ENCODE peak calls at places on chromosomes 11 and 22, in ten cellular contexts. C is ovary, M is endodermal cell, D is AG04450, U is cardiac fibroblast, Q is A549, L is fibroblast of lung, R is OCI-LY7, X is PC-9, G is IMR-90. J is an unnamed sample.

GRCh38 chr11:119316017-119316728 is 757 bp downstream of the MCAM start:
- DNase-seq in U (no peak), D (no peak), G (no peak), X (peak), R (no peak), M (peak), Q (no peak), C (no peak), L (no peak), J (no peak)

GRCh38 chr11:33168605-33169240 is 7.4 kb upstream of the CSTF3 start:
- DNase-seq in Q (no peak), D (no peak), M (no peak), R (no peak), X (no peak), G (peak), U (peak), C (no peak), L (peak), J (no peak)

GRCh38 chr11:61120865-61121831 is 18.9 kb downstream of the CD5 start:
- DNase-seq in D (no peak), Q (no peak), X (peak), G (peak), M (no peak), U (peak), C (peak), L (peak), R (no peak), J (peak)

GRCh38 chr11:120703358-120704152 is 192.0 kb downstream of the GRIK4 start:
- DNase-seq in Q (no peak), M (no peak), D (no peak), X (no peak), C (no peak), L (no peak), U (no peak), R (peak), G (no peak), J (no peak)

GRCh38 chr11:45846174-45846675 is 1.1 kb upstream of the CRY2 start:
- DNase-seq in L (no peak), X (no peak), R (no peak), Q (no peak), M (no peak), C (no peak), U (no peak), D (no peak), G (no peak), J (no peak)

GRCh38 chr11:33996498-33997454 is 54.8 kb upstream of the CAPRIN1 start:
- DNase-seq in U (peak), M (peak), C (peak), G (peak), D (peak), L (peak), R (peak), X (peak), Q (peak), J (peak)

GRCh38 chr22:49701380-49702067 is 126.1 kb downstream of the BRD1 start:
- DNase-seq in L (no peak), R (peak), U (no peak), M (peak), G (no peak), D (no peak), C (no peak), Q (no peak), X (no peak), J (no peak)

GRCh38 chr11:126347751-126348628 is 7.5 kb upstream of the ST3GAL4 start:
- DNase-seq in U (peak), D (no peak), M (no peak), G (no peak), C (peak), R (no peak), Q (no peak), L (no peak), X (no peak), J (no peak)

GRCh38 chr22:19994851-19995610 is 21.6 kb downstream of the ARVCF start:
- DNase-seq in R (no peak), C (no peak), X (no peak), Q (no peak), D (no peak), U (no peak), M (no peak), L (no peak), G (peak), J (peak)

GRCh38 chr11:91981995-91982394 is 242.6 kb upstream of the FAT3 start:
- DNase-seq in X (peak), U (peak), G (peak), Q (peak), R (no peak), M (no peak), D (peak), C (peak), L (peak), J (peak)

GRCh38 chr11:65899356-65900124 is 648 bp downstream of the FOSL1 start:
- DNase-seq in C (peak), Q (peak), L (peak), G (peak), R (peak), U (peak), X (peak), D (no peak), M (peak), J (peak)

GRCh38 chr11:125950696-125951645 is 5.1 kb downstream of the VSIG10L2 start:
- DNase-seq in R (no peak), M (no peak), X (peak), C (peak), G (peak), U (peak), D (no peak), Q (no peak), L (peak), J (peak)

DNA sequence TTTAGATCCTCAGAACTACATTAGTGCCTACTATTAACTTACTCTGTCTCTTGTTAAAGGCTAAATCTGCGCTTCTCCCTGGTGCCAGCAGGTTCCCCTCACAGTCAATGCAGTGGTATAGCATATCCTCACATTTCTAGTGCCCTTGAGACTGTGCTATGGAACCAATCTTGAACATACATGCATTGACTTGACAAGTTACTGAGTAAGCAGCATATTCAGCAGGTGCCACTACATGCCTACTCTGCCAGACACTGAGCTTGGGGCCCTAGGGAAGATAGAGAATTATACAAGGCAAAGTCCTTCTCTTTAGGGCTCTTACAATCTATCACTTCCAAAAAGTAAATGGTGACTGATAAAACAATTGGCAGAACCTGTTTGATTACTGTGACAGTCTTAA is 3.2 kb downstream of the FUT4 start:
- DNase-seq in C (no peak), U (no peak), M (no peak), X (no peak), L (no peak), Q (no peak), G (no peak), D (no peak), R (no peak), J (no peak)
- H3K4me3 ChIP-seq in C (no peak), U (no peak), M (no peak), X (peak), L (no peak), Q (no peak), G (no peak), D (no peak), R (no peak), J (peak)

DNA sequence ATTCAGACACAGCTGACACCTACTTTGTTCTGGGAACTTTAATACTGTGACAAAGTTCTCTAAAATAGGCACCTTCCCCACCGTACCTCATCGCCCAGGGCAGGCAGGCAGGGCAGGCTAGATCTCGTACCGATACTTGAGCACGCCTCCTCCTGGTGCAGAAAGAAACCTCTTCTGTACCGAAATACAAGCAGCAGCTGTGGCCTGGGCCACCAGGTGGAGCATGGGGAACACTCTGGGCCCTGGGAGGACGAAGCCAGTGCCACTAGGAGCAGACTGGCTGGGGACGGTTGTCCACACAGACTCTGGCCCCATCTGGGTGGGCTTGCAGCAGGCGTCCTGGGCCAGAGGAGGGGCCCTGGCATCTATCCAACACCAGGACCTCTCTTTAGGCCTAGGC is 12.8 kb downstream of the PMM1 start:
- DNase-seq in M (peak), R (peak), U (peak), D (no peak), Q (peak), G (peak), C (no peak), L (peak), X (peak), J (peak)
- TF ChIP-seq CTCF in M (peak), R (peak), U (peak), D (peak), Q (peak), G (peak), C (peak), L (peak), X (peak), J (peak)

GRCh38 chr22:35539487-35539886 is 1.1 kb upstream of the RASD2 start:
- DNase-seq in D (no peak), R (no peak), Q (no peak), L (no peak), U (no peak), X (no peak), G (no peak), C (no peak), M (no peak), J (no peak)
- H3K4me3 ChIP-seq in D (no peak), R (peak), Q (peak), L (no peak), U (no peak), X (peak), G (no peak), C (no peak), M (peak), J (no peak)

GRCh38 chr22:36333632-36334031 is 54.1 kb downstream of the MYH9 start:
- DNase-seq in X (peak), G (no peak), U (no peak), C (no peak), D (no peak), M (no peak), Q (no peak), R (no peak), L (no peak), J (no peak)

GRCh38 chr22:36334838-36335603 is 52.7 kb downstream of the MYH9 start:
- DNase-seq in M (no peak), C (no peak), Q (no peak), X (peak), G (peak), D (peak), L (peak), U (peak), R (no peak), J (peak)

GRCh38 chr22:36332623-36333331 is 55.0 kb downstream of the MYH9 start:
- DNase-seq in Q (no peak), X (peak), D (no peak), G (peak), U (peak), L (no peak), C (no peak), R (peak), M (peak), J (peak)

GRCh38 chr22:36335621-36336020 is 52.1 kb downstream of the MYH9 start:
- DNase-seq in X (no peak), R (no peak), M (no peak), L (no peak), D (no peak), G (no peak), U (no peak), Q (no peak), C (no peak), J (no peak)

GRCh38 chr22:36334081-36334831 is 53.5 kb downstream of the MYH9 start:
- DNase-seq in U (no peak), M (peak), L (no peak), Q (no peak), R (peak), C (no peak), X (peak), D (no peak), G (no peak), J (no peak)
- TF ChIP-seq CTCF in U (peak), M (peak), L (no peak), Q (no peak), R (peak), C (no peak), X (no peak), D (peak), G (no peak), J (no peak)

DNA sequence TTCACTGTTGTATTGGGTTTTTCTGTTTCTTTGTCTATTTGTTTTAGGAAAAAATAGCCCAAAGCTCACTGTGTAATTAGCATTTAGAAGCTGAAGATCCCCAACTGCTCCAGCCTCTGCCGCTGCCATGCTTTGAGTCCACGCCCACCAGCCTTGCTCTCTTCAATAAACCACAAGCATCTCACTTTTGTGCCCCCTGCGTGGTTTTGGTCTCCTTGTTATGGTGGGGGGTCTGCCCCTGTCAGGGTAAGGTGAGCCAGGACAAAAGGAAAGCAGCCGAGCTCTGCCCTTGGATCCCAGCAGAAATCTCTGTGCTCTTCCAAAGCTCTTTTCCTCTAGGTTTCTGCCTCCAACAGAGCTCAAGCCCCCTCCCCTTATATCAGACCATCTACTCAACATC is 4.2 kb downstream of the SCGB1A1 start:
- DNase-seq in G (no peak), L (no peak), D (no peak), Q (no peak), C (no peak), U (no peak), M (peak), R (no peak), X (no peak), J (no peak)
- H3K4me3 ChIP-seq in G (no peak), L (no peak), D (no peak), Q (no peak), C (no peak), U (no peak), M (no peak), R (no peak), X (no peak), J (no peak)

DNA sequence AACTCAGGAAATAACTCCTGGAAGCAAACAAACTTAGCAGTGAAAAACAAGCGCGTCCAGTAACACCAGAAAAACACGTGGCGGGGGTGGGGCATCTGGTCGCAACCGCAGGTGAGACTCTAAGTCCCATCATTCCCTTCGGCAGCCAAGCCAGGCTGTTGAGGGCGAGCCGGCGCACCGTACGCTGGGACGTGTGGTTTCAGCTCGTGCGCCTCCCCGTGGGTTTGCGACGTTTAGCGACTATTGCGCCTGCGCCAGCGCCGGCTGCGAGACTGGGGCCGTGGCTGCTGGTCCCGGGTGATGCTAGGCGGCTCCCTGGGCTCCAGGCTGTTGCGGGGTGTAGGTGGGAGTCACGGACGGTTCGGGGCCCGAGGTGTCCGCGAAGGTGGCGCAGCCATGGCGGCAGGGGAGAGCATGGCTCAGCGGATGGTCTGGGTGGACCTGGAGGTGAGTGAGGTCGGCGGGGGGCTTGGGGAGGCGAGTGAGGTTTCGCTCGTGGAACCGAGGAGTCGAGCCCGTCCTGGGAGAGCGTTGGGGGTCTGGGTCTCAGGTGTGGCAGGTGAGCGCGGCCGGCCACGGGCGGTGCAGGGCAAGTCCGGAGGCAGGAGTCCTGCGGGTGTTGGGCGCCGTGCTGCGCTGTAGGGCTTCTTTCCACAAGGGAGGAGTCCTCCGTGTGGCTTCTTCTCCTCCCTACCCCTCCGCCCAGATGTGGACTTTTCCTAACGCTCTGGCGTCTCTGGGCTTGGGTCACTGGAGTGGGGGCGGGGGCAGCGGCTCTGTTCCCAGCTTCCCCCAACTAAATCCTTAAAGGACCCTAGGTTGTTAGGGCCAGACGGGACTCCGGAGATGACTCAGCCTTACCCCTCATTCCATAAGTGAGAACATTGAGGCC is at the start of gene REXO2:
- DNase-seq in Q (peak), G (peak), U (peak), M (peak), X (peak), D (peak), R (peak), C (peak), L (peak), J (peak)
- TF ChIP-seq CTCF in Q (no peak), G (peak), U (peak), M (peak), X (peak), D (peak), R (no peak), C (no peak), L (peak), J (no peak)

DNA sequence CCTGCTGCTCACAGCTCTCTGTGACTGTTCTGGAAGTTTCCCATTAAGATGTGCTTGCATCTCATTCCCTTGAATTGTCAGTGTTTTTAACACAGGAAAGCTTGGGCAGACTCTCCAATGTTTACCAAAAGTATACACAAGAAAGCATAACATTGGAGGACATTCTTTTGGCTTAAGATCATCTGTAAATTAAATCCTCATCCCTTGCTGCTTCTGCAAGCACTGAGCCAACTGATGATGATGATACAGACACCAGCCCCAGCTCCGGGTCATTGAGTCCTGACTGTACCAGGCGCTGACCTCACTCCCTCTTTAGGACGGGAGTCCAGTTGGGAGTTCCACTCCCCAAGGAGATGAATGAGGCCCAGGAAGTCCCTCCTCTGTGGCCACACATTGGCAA is 23.8 kb downstream of the CD82 start:
- DNase-seq in C (no peak), U (peak), G (peak), X (no peak), R (no peak), M (no peak), L (peak), D (peak), Q (no peak), J (peak)
- H3K4me3 ChIP-seq in C (no peak), U (no peak), G (no peak), X (no peak), R (no peak), M (no peak), L (no peak), D (no peak), Q (no peak), J (no peak)

DNA sequence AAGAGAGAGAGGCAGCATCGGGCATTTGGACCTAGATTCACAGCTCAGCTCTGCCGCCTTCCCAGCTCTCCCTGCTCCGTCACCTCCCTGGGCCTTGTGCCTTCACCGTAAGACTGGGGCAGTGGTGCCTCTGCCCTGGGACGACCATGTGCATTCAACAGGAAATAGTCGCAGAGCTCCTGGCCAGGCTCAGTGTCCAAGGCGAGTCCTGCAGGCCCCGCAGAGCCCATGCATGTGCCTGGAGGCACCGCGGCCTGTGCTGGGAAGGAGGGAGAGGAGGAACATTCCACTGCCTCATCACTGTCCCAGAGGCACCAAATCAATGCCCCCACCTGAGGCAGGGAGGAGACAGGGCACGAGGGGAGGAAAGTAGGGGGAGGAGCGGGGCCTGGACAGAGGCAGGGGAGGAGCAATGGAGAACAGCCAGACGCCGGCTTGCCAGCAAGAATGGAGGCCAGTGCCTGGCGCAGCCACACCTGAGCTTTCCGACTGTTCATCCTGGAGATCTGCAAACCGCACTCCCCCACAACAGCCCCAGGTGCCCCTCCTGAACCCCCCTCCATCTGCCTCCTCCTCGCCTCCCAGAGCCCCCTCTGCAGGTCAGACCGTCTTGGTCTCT is 74.4 kb upstream of the PRR5 start:
- DNase-seq in X (no peak), R (no peak), C (no peak), G (no peak), D (no peak), U (no peak), Q (no peak), M (peak), L (no peak), J (no peak)
- TF ChIP-seq CTCF in X (no peak), R (no peak), C (no peak), G (no peak), D (no peak), U (no peak), Q (no peak), M (no peak), L (no peak), J (no peak)

J was measured in fibroblast of mammary gland.